ENCODE peak calls at places on chromosomes 13 and 19, in nine cellular contexts. H is pons; Q is NCI-H2029; W is stimulated activated CD8-positive, alpha-beta memory T cell treated with anti-CD3 and anti-CD28 coated beads, Interleukin-2, amount 100 ng/mL, for 1 hour; C is brain microvascular endothelial cell; U is stimulated activated CD4-positive, alpha-beta T cell treated with anti-CD3 and anti-CD28 coated beads, Interleukin-4, amount 100 ng/mL, for 48 hours; A is ELF-1; K is HTR-8/SVneo; L is C1 segment of cervical spinal cord. B is an unnamed sample.
A peak's percentile ranks its signal among the peaks of the same experiment; 100 is the strongest.

GRCh38 chr13:91805605-91806004 is 407.2 kb downstream of the GPC5 start:
- DNase-seq in H (no peak), Q (no peak), W (no peak), C (no peak), U (no peak), A (no peak), K (no peak), L (no peak), B (no peak)

GRCh38 chr13:111275995-111276618 is 44.3 kb upstream of the TEX29 start:
- DNase-seq in H (no peak), Q (no peak), W (no peak), C (no peak), U (no peak), A (no peak), K (no peak), L (no peak), B (no peak)

GRCh38 chr19:42412223-42412622 is 15.0 kb downstream of the LIPE start:
- DNase-seq in H (peak; percentile 92), Q (no peak), W (no peak), C (no peak), U (no peak), A (peak; percentile 85), K (peak; percentile 46), L (peak; percentile 81), B (peak; percentile 31)

GRCh38 chr19:55080121-55080914 is 4.6 kb downstream of the EPS8L1 start:
- DNase-seq in H (no peak), Q (peak; percentile 82), W (peak; percentile 26), C (peak; percentile 51), U (peak; percentile 51), A (peak; percentile 80), K (peak; percentile 56), L (peak; percentile 0), B (peak; percentile 82)

GRCh38 chr19:46205183-46205984 is 24.2 kb upstream of the IGFL1 start:
- DNase-seq in H (no peak), Q (no peak), W (no peak), C (no peak), U (no peak), A (no peak), K (no peak), L (no peak), B (no peak)

GRCh38 chr19:8334458-8335342 is 8.4 kb downstream of the KANK3 start:
- DNase-seq in H (no peak), Q (peak; percentile 83), W (no peak), C (no peak), U (no peak), A (peak; percentile 83), K (peak; percentile 87), L (no peak), B (peak; percentile 49)

GRCh38 chr19:45075215-45076028 is 856 bp downstream of the ZNF296 start:
- DNase-seq in H (no peak), Q (peak; percentile 58), W (no peak), C (no peak), U (no peak), A (no peak), K (peak; percentile 75), L (peak; percentile 50), B (peak; percentile 84)

GRCh38 chr13:77478645-77478997 is 56.9 kb upstream of the SCEL start:
- DNase-seq in H (no peak), Q (no peak), W (no peak), C (no peak), U (no peak), A (no peak), K (no peak), L (no peak), B (no peak)

GRCh38 chr19:19342086-19343015 is 21.7 kb downstream of the MAU2 start:
- DNase-seq in H (no peak), Q (peak; percentile 30), W (no peak), C (peak; percentile 45), U (no peak), A (peak; percentile 89), K (peak; percentile 74), L (no peak), B (peak; percentile 37)

GRCh38 chr13:109666656-109667448 is 119.5 kb downstream of the IRS2 start:
- DNase-seq in H (no peak), Q (no peak), W (no peak), C (peak; percentile 38), U (no peak), A (peak; percentile 19), K (peak; percentile 55), L (no peak), B (no peak)

B was measured in RPMI7951.